ENCODE peak calls at places on chromosomes 11 and 22, in five cellular contexts. X, U, W, C and B are unnamed samples.

GRCh38 chr11:83122766-83123165 is 34.2 kb upstream of the PCF11 start:
- DNase-seq in X (no peak), U (no peak), C (no peak), W (no peak), B (no peak)

GRCh38 chr22:49753961-49754673 is 73.6 kb downstream of the BRD1 start:
- DNase-seq in X (no peak), W (no peak), C (no peak), U (no peak), B (peak)

GRCh38 chr11:17771415-17771814 is 36.8 kb downstream of the KCNC1 start:
- DNase-seq in W (no peak), U (no peak), X (no peak), C (no peak), B (no peak)

GRCh38 chr22:42937164-42937854 is 77.6 kb downstream of the PACSIN2 start:
- DNase-seq in U (no peak), C (no peak), X (peak), W (no peak), B (peak)

GRCh38 chr11:100942016-100942415 is 187.6 kb downstream of the PGR start:
- DNase-seq in U (no peak), C (no peak), W (no peak), X (no peak), B (peak)

GRCh38 chr11:10637629-10638028 is 55.9 kb downstream of the IRAG1 start:
- DNase-seq in W (no peak), C (no peak), X (no peak), U (no peak), B (no peak)

GRCh38 chr11:103608566-103608965 is 427.9 kb upstream of the DDI1 start:
- DNase-seq in C (no peak), X (no peak), U (no peak), W (no peak), B (no peak)

GRCh38 chr11:3803726-3804510 is 4.4 kb upstream of the PGAP2 start:
- DNase-seq in U (no peak), W (no peak), X (no peak), C (no peak), B (no peak)

GRCh38 chr11:31799036-31799793 is 11.9 kb downstream of the PAX6 start:
- DNase-seq in C (no peak), X (no peak), W (no peak), U (no peak), B (no peak)

GRCh38 chr22:19498154-19498865 is 18.6 kb downstream of the CDC45 start:
- DNase-seq in U (no peak), W (no peak), X (no peak), C (no peak), B (no peak)

GRCh38 chr11:126969865-126970479 is 30.6 kb downstream of the KIRREL3 start:
- DNase-seq in W (no peak), X (no peak), C (no peak), U (no peak), B (peak)

GRCh38 chr11:80724366-80724765 is 1283.5 kb upstream of the TENM4 start:
- DNase-seq in W (no peak), U (no peak), X (no peak), C (no peak), B (no peak)

GRCh38 chr11:5291207-5291838 is 10.4 kb downstream of the OR51B4 start:
- DNase-seq in C (no peak), W (no peak), U (peak), X (peak), B (peak)

GRCh38 chr11:134530826-134531225 is 118.8 kb upstream of the B3GAT1 start:
- DNase-seq in W (no peak), C (no peak), X (no peak), U (no peak), B (no peak)

GRCh38 chr11:33256031-33256807 is 962 bp upstream of the HIPK3 start:
- DNase-seq in W (no peak), U (no peak), X (no peak), C (no peak), B (no peak)

GRCh38 chr11:44306469-44307244 is 3.3 kb downstream of the ALX4 start:
- DNase-seq in X (no peak), U (no peak), W (no peak), C (no peak), B (no peak)

GRCh38 chr11:75557649-75558494 is 4.2 kb upstream of the SERPINH1 start:
- DNase-seq in C (no peak), U (no peak), X (no peak), W (no peak), B (peak)

GRCh38 chr11:69823641-69824285 is 4.5 kb upstream of the FGF3 start:
- DNase-seq in X (no peak), W (no peak), U (no peak), C (no peak), B (no peak)
- TF ChIP-seq SRF in X (no peak), W (no peak), U (no peak), C (no peak), B (no peak)

GRCh38 chr11:122691751-122692150 is 36.2 kb downstream of the UBASH3B start:
- DNase-seq in C (no peak), W (no peak), U (peak), X (no peak), B (no peak)

GRCh38 chr11:122690292-122690691 is 34.8 kb downstream of the UBASH3B start:
- DNase-seq in X (no peak), U (no peak), C (no peak), W (no peak), B (no peak)

GRCh38 chr11:122695076-122695620 is 39.6 kb downstream of the UBASH3B start:
- DNase-seq in X (no peak), U (no peak), C (no peak), W (no peak), B (no peak)

GRCh38 chr11:122692444-122692843 is 36.9 kb downstream of the UBASH3B start:
- DNase-seq in C (no peak), U (no peak), W (no peak), X (no peak), B (no peak)

GRCh38 chr11:122690801-122691649 is 35.5 kb downstream of the UBASH3B start:
- DNase-seq in W (no peak), C (no peak), U (no peak), X (no peak), B (no peak)
- TF ChIP-seq ATF3 in W (no peak), C (no peak), U (no peak), X (no peak), B (no peak)

DNA sequence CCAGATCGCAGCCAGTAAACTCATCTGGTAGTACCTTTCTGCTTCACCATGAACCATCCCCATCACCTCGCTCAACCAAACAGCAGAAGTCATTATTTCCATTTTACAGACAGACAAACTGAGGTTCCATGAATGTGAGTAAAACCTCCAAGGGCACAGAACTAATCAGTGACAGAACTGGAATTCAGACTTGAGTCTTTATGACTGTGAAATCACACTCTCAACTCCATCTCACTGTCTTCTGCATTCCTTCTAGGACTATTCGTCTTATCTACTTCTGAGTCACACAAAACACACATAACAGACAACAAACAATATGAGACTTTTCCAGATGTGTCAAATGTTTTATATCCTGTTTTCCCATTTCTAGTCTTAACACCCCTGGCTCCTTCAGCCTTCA is 9.3 kb upstream of the NUP50 start:
- DNase-seq in W (no peak), U (no peak), C (no peak), X (no peak), B (no peak)
- TF ChIP-seq SRF in W (no peak), U (no peak), C (no peak), X (no peak), B (no peak)

DNA sequence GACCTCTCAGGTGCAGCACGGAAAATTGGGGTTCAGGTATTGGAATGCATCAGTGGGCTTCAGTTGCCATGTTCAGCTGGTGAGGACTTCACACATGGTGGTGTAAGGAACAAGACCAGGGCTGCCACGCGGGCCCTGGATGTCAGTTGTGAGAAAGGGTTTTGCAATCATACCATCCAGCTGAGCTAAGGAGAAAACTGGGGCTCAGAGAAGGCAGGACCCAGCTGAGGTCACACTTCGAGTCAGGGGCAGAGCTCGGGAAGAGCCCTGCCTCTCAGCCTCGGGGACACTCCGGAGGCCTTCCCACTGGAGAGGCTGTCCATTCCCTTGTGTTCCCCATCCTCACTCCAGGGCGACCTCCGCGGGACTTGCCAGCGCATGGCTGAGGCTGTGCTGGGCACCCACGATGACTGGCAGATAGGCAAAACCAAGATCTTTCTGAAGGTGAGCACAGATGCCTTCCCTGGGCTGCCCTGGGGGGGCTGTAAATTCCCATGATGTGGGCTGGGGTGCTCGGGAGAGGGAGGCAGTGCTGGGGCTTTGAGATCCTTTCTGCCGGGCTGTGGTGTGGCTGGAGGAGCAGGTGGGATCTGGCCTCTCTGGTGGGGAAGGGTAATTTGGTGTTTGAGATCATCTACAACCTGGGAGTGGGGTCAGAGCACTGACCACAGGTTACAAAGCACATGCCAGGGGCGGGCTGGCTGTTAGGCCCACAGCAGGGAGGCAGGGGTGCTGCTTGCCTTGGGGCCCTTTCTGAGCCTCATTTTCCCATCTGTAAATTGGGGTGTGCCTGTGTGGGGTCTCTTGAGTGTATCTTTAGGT is 47.2 kb downstream of the MYO7A start:
- DNase-seq in U (no peak), W (no peak), C (no peak), X (no peak), B (no peak)
- TF ChIP-seq ATF3 in U (no peak), W (no peak), C (no peak), X (no peak), B (no peak)